ENCODE peak calls at places on chromosome 4, in four cellular contexts. B, X, P and F are unnamed samples.
A peak's percentile ranks its signal among the peaks of the same experiment; 100 is the strongest.

GRCh38 chr4:185243879-185244278 is 34.5 kb downstream of the SNX25 start:
- DNase-seq in B (no peak), X (no peak), P (no peak), F (no peak)

GRCh38 chr4:152189451-152190179 is 346.3 kb downstream of the FBXW7 start:
- DNase-seq in B (no peak), X (no peak), P (no peak), F (no peak)

GRCh38 chr4:159367421-159368105 is 264.7 kb downstream of the RAPGEF2 start:
- DNase-seq in B (no peak), X (no peak), P (no peak), F (no peak)

GRCh38 chr4:85756938-85757337 is 282.0 kb downstream of the ARHGAP24 start:
- DNase-seq in B (no peak), X (peak; percentile 61), P (peak; percentile 37), F (peak; percentile 10)

GRCh38 chr4:94577136-94577535 is 125.4 kb downstream of the PDLIM5 start:
- DNase-seq in B (no peak), X (peak; percentile 69), P (no peak), F (no peak)

GRCh38 chr4:84224522-84224921 is 274.6 kb downstream of the NKX6-1 start:
- DNase-seq in B (no peak), X (no peak), P (no peak), F (no peak)

GRCh38 chr4:84878541-84878940 is 87.9 kb downstream of the WDFY3 start:
- DNase-seq in B (no peak), X (no peak), P (no peak), F (no peak)

GRCh38 chr4:102503301-102503746 is 2.2 kb downstream of the NFKB1 start:
- DNase-seq in B (no peak), X (no peak), P (peak; percentile 17), F (peak; percentile 37)

GRCh38 chr4:149885896-149886295 is 70.3 kb upstream of the IQCM start:
- DNase-seq in B (no peak), X (no peak), P (no peak), F (no peak)

GRCh38 chr4:39658756-39659155 is 20.1 kb upstream of the SMIM14 start:
- DNase-seq in B (no peak), X (no peak), P (no peak), F (no peak)

GRCh38 chr4:52904421-52904820 is 42.3 kb downstream of the RASL11B start:
- DNase-seq in B (no peak), X (no peak), P (no peak), F (no peak)

GRCh38 chr4:15504041-15504440 is 34.4 kb downstream of the CC2D2A start:
- DNase-seq in B (no peak), X (no peak), P (no peak), F (no peak)

GRCh38 chr4:89299153-89299789 is 8.3 kb downstream of the GPRIN3 start:
- DNase-seq in B (no peak), X (no peak), P (peak; percentile 64), F (no peak)

GRCh38 chr4:32876546-32876945 is 2156.4 kb downstream of the PCDH7 start:
- DNase-seq in B (no peak), X (no peak), P (no peak), F (no peak)